ENCODE peak calls at places on chromosomes 6 and 20, in seven cellular contexts. E is natural killer cell, R is cardiac fibroblast, K is AG09309, D is AG10803, O is neural crest cell, P is fibroblast of the aortic adventitia. B is an unnamed sample.

GRCh38 chr6:22732186-22732970 is 163.0 kb downstream of the HDGFL1 start:
- DNase-seq in K (no peak), D (no peak), E (no peak), P (no peak), R (no peak), O (no peak), B (no peak)

GRCh38 chr6:155319902-155320301 is 5.6 kb upstream of the TFB1M start:
- DNase-seq in P (no peak), K (no peak), E (no peak), O (no peak), R (no peak), D (no peak), B (no peak)

GRCh38 chr20:57294558-57294957 is 28.1 kb upstream of the BMP7 start:
- DNase-seq in K (no peak), D (no peak), E (no peak), P (no peak), O (no peak), R (no peak), B (no peak)

GRCh38 chr6:154606457-154606856 is 96.0 kb upstream of the CNKSR3 start:
- DNase-seq in E (no peak), K (no peak), O (no peak), R (no peak), P (no peak), D (no peak), B (no peak)

GRCh38 chr6:170383466-170384075 is 77.0 kb downstream of the FAM120B start:
- DNase-seq in E (no peak), O (no peak), R (no peak), D (no peak), P (no peak), K (no peak), B (no peak)

GRCh38 chr20:6908673-6909072 is 141.2 kb downstream of the BMP2 start:
- DNase-seq in R (no peak), K (no peak), P (no peak), D (no peak), O (no peak), E (no peak), B (no peak)

GRCh38 chr6:111591370-111591900 is 14.2 kb downstream of the TRAF3IP2 start:
- DNase-seq in E (no peak), D (peak; percentile 99), P (peak; percentile 100), K (peak; percentile 99), R (peak; percentile 98), O (no peak), B (peak; percentile 95)

GRCh38 chr6:25835442-25836283 is 3.8 kb upstream of the SLC17A1 start:
- DNase-seq in P (no peak), D (no peak), E (no peak), R (peak; percentile 6), K (no peak), O (no peak), B (no peak)

GRCh38 chr6:73325656-73326055 is 28.4 kb downstream of the DPPA5 start:
- DNase-seq in E (no peak), K (no peak), O (no peak), R (no peak), P (no peak), D (no peak), B (no peak)

GRCh38 chr20:10478205-10478604 is 43.1 kb downstream of the SLX4IP start:
- DNase-seq in P (no peak), K (no peak), D (no peak), E (no peak), R (no peak), O (no peak), B (no peak)

GRCh38 chr20:11323821-11324220 is 593.9 kb upstream of the BTBD3 start:
- DNase-seq in P (peak; percentile 30), D (peak; percentile 73), R (no peak), E (no peak), O (no peak), K (no peak), B (no peak)

GRCh38 chr6:101224751-101225150 is 168.8 kb upstream of the GRIK2 start:
- DNase-seq in O (no peak), P (no peak), E (no peak), D (no peak), R (no peak), K (no peak), B (no peak)

GRCh38 chr6:101231606-101232235 is 161.8 kb upstream of the GRIK2 start:
- DNase-seq in P (no peak), K (no peak), E (no peak), D (no peak), R (no peak), O (no peak), B (no peak)

GRCh38 chr6:101230866-101231265 is 162.6 kb upstream of the GRIK2 start:
- DNase-seq in D (no peak), K (no peak), O (no peak), E (no peak), P (no peak), R (no peak), B (no peak)

GRCh38 chr6:101226677-101227135 is 166.8 kb upstream of the GRIK2 start:
- DNase-seq in O (peak; percentile 10), E (no peak), D (no peak), R (peak; percentile 68), P (peak; percentile 9), K (no peak), B (no peak)
- TF ChIP-seq CTCF in O (peak; percentile 54), E (no peak), D (no peak), R (peak; percentile 52), P (peak; percentile 4), K (no peak), B (no peak)

DNA sequence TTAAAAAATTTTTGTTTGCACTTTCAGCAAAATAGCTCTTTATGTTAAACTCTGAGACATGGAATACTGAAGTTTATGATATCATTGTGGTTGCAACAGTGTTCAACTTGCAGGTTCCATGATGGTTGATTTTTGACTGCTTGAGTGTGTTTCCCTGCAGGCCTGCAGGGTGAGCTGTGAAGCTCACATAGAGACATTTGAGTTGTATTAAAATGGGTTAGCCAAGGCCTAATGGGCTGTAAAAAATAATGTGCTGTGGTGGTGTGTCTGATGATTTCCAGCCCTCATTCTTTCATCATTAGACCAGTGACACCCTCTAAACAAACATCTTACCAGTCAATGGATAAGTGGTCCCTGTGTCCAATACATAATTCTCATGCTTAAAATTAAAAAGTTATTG is 321.4 kb downstream of the FARS2 start:
- DNase-seq in O (no peak), K (no peak), E (no peak), R (peak; percentile 5), D (peak; percentile 36), P (no peak), B (no peak)
- TF ChIP-seq CTCF in O (peak; percentile 25), K (no peak), E (no peak), R (no peak), D (peak; percentile 28), P (no peak), B (no peak)

DNA sequence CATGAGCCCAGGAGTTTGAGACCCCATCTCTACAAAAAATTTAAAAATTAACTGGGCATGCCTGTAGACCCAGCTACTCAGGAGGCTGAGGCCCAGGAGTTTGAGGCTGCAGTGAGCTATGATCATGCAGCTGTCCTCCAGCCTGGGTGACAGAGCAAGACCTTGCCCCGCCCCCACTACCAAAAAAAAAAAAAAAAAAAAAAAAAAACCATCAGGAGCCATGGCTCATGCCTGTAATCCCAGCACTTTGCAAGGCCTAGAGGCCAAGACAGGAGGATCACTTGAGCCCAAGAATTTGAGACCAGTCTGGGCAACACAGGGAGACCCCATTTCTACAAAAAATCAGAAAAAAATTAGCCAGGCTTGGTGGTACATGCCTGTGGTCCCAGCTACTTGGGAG is 159.1 kb downstream of the SOBP start:
- DNase-seq in O (no peak), P (no peak), E (no peak), K (no peak), D (no peak), R (no peak), B (no peak)
- TF ChIP-seq CTCF in O (no peak), P (no peak), E (no peak), K (no peak), D (no peak), R (no peak), B (no peak)

DNA sequence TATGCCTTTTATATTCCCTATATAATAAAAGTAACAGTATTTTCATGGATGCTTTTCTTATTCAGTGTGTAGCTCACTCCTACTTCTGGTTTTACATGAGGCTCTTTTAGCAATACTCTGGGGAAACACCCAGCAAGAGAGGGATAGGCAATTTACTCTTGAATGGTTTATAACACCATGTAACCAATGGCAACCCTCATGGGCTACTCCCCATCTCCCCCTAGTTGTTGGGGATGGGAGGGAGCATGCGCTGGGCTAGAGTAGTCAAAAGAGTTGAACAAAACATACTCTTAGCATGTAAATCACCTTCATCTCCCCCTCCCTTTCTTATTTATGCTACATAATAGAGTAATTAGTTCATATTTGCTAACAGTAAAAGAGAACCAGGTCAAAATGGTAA is 140.1 kb upstream of the LRFN2 start:
- DNase-seq in O (no peak), K (no peak), D (no peak), P (no peak), R (no peak), E (no peak), B (no peak)
- TF ChIP-seq CTCF in O (no peak), K (no peak), D (no peak), P (no peak), R (no peak), E (no peak), B (no peak)

GRCh38 chr6:79762370-79762769 is 131.2 kb downstream of the SH3BGRL2 start:
- DNase-seq in K (no peak), D (no peak), R (peak; percentile 42), P (peak; percentile 4), O (no peak), E (no peak), B (no peak)
- TF ChIP-seq CTCF in K (peak; percentile 16), D (peak; percentile 28), R (peak; percentile 25), P (peak; percentile 34), O (peak; percentile 26), E (no peak), B (no peak)

GRCh38 chr6:167142433-167142761 is 15.4 kb downstream of the GPR31 start:
- DNase-seq in O (no peak), E (no peak), R (no peak), P (no peak), D (no peak), K (no peak), B (no peak)
- TF ChIP-seq CTCF in O (peak; percentile 16), E (no peak), R (no peak), P (no peak), D (no peak), K (no peak), B (no peak)